ENCODE peak calls at places on chromosomes 4 and X, in five cellular contexts. J is ovary, L is A549, N is heart left ventricle, D is prostate gland. A is an unnamed sample.

GRCh38 chr4:47550899-47551548 is 65.9 kb downstream of the ATP10D start:
- DNase-seq in J (no peak), L (no peak), N (no peak), D (no peak), A (no peak)

GRCh38 chr4:120667102-120667501 is 255.4 kb downstream of the PRDM5 start:
- DNase-seq in J (no peak), L (no peak), N (no peak), D (no peak), A (no peak)

GRCh38 chr4:179415842-179416223 is 1973.6 kb upstream of the AGA start:
- DNase-seq in J (no peak), L (no peak), N (no peak), D (no peak), A (no peak)

GRCh38 chr4:15240764-15241163 is 187.1 kb upstream of the C1QTNF7 start:
- DNase-seq in J (no peak), L (no peak), N (no peak), D (no peak), A (no peak)

GRCh38 chr4:3369781-3370660 is 71.7 kb upstream of the HGFAC start:
- DNase-seq in J (no peak), L (no peak), N (no peak), D (no peak), A (no peak)

GRCh38 chr4:4425696-4426095 is 38.8 kb downstream of the NSG1 start:
- DNase-seq in J (no peak), L (no peak), N (no peak), D (no peak), A (no peak)

GRCh38 chr4:102639602-102640001 is 121.2 kb downstream of the MANBA start:
- DNase-seq in J (no peak), L (no peak), N (no peak), D (no peak), A (no peak)

GRCh38 chr4:102163404-102164140 is 181.7 kb downstream of the SLC39A8 start:
- DNase-seq in J (no peak), L (no peak), N (no peak), D (no peak), A (no peak)

GRCh38 chr4:83516042-83516772 is 19.7 kb upstream of the GPAT3 start:
- DNase-seq in J (no peak), L (no peak), N (no peak), D (no peak), A (no peak)

GRCh38 chr4:141645611-141646340 is 9.4 kb downstream of the IL15 start:
- DNase-seq in J (no peak), L (no peak), N (no peak), D (no peak), A (no peak)

GRCh38 chr4:82790060-82790660 is 8.4 kb downstream of the SCD5 start:
- DNase-seq in J (no peak), L (no peak), N (no peak), D (no peak), A (no peak)

GRCh38 chr4:20217521-20217920 is 34.2 kb upstream of the SLIT2 start:
- DNase-seq in J (no peak), L (no peak), N (no peak), D (no peak), A (no peak)

GRCh38 chr4:144754562-144755410 is 108.8 kb downstream of the HHIP start:
- DNase-seq in J (no peak), L (no peak), N (no peak), D (no peak), A (peak)

GRCh38 chr4:77095101-77095826 is 19.5 kb upstream of the CCNI start:
- DNase-seq in J (peak), L (peak), N (peak), D (peak), A (peak)

GRCh38 chr4:157701695-157701994 is 471.2 kb downstream of the GASK1B start:
- DNase-seq in J (no peak), L (no peak), N (no peak), D (no peak), A (no peak)

GRCh38 chr4:143514432-143514831 is 930 bp downstream of the SMARCA5 start:
- DNase-seq in J (peak), L (peak), N (peak), D (peak), A (peak)

GRCh38 chr4:39539026-39539690 is 11.9 kb upstream of the UGDH start:
- DNase-seq in J (no peak), L (no peak), N (no peak), D (peak), A (peak)

GRCh38 chr4:122895336-122895995 is 26.9 kb downstream of the NUDT6 start:
- DNase-seq in J (no peak), L (no peak), N (no peak), D (no peak), A (no peak)

GRCh38 chr4:107243141-107243779 is 207.1 kb upstream of the DKK2 start:
- DNase-seq in J (no peak), L (no peak), N (no peak), D (no peak), A (no peak)

GRCh38 chrX:15579778-15580747 is 20.7 kb downstream of the ACE2 start:
- DNase-seq in J (peak), L (no peak), N (peak), D (no peak), A (peak)

GRCh38 chrX:101368800-101369199 is 17.2 kb downstream of the BTK start:
- DNase-seq in J (no peak), L (no peak), N (no peak), D (no peak), A (no peak)

GRCh38 chrX:101370888-101371504 is 15.0 kb downstream of the BTK start:
- DNase-seq in J (no peak), L (no peak), N (no peak), D (no peak), A (no peak)

GRCh38 chrX:101369687-101370086 is 16.3 kb downstream of the BTK start:
- DNase-seq in J (no peak), L (no peak), N (no peak), D (no peak), A (no peak)
- H3K27ac ChIP-seq in J (no peak), L (no peak), N (no peak), D (no peak), A (no peak)

DNA sequence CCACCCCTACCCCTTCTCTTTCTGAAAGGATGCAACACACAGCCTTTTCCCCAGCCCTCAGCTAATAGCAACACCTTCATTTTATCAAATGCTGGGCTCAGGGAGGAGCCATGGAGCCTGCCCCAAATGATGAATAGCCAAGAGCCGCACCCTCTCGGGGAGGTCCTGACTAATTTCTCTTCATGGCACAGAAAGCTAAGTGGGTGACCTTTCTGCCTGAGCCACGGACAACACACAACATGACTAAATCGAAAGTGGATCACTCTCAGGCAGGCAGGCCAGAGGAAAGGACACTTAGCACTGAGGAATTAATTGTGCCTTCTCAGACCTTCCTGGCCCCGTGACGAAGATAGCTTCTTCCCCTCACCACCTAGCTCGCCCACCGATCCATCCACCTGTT is 165.1 kb upstream of the RAI2 start:
- DNase-seq in J (no peak), L (no peak), N (no peak), D (no peak), A (no peak)
- TF ChIP-seq POLR2A in J (no peak), L (no peak), N (no peak), D (no peak), A (no peak)

GRCh38 chrX:9420513-9420912 is 44.3 kb upstream of the TBL1X start:
- DNase-seq in J (no peak), L (no peak), N (no peak), D (no peak), A (no peak)
- H3K4me3 ChIP-seq in J (no peak), L (no peak), N (no peak), D (no peak), A (no peak)

DNA sequence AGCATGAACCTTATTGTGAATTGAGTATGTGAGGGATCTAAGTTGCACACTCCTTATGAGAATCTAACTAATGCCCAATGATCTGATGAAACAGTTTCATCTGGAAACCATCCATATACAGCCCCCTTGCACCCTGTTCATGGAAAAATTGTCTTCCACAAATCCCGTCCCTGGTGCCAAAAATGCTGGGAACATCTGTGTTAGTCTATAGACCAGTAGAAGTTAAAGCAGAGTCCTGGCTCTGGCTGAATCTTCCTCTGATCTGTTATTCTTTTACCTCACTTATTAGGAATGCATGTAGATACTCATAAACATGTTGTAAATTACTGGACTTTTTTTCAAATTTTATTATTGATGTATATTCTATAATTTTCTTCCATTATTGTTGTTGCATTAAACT is 29.2 kb downstream of the SULT1B1 start:
- DNase-seq in J (no peak), L (no peak), N (no peak), D (no peak), A (no peak)
- H3K27ac ChIP-seq in J (no peak), L (no peak), N (no peak), D (no peak), A (no peak)

A was measured in body of pancreas.